ENCODE peak calls at places on chromosomes 11 and 22, in nine cellular contexts. L is heart left ventricle, C is cardiac muscle cell, O is dorsolateral prefrontal cortex, Z is SK-N-SH, U is kidney epithelial cell, E is fibroblast of lung, K is GM23248, J is lower lobe of right lung. S is an unnamed sample. For H3K27me3, the result is how much of the 10 kb centered on the place peaks cover.

GRCh38 chr11:6638437-6638836 is 17.2 kb downstream of the DCHS1 start:
- DNase-seq in C (no peak), L (no peak), K (no peak), U (no peak), O (no peak), E (no peak), Z (no peak), J (no peak), S (no peak)

GRCh38 chr11:104163100-104164027 is 583 bp downstream of the PDGFD start:
- DNase-seq in O (peak), J (no peak), E (peak), L (no peak), K (peak), U (no peak), C (peak), Z (peak), S (peak)

GRCh38 chr22:25354456-25354855 is 135.0 kb downstream of the CRYBB2 start:
- DNase-seq in J (no peak), E (no peak), U (no peak), O (no peak), K (no peak), Z (no peak), C (no peak), L (no peak), S (peak)

GRCh38 chr11:60280412-60280811 is at the start of gene MS4A4A:
- DNase-seq in Z (no peak), J (peak), K (no peak), L (no peak), O (no peak), E (no peak), C (no peak), U (no peak), S (no peak)

GRCh38 chr22:30044369-30044768 is 35.9 kb upstream of the HORMAD2 start:
- DNase-seq in Z (peak), C (no peak), O (no peak), L (no peak), E (peak), U (peak), K (peak), J (no peak), S (no peak)

GRCh38 chr22:47587361-47587760 is 824.9 kb downstream of the TBC1D22A start:
- DNase-seq in C (no peak), E (no peak), J (no peak), Z (no peak), U (no peak), L (no peak), K (no peak), O (no peak), S (no peak)

GRCh38 chr11:67410369-67410831 is 5.1 kb upstream of the CARNS1 start:
- DNase-seq in E (no peak), L (no peak), U (no peak), Z (no peak), C (no peak), J (no peak), O (peak), K (no peak), S (no peak)

GRCh38 chr11:125990244-125990643 is 44.4 kb downstream of the VSIG10L2 start:
- DNase-seq in Z (no peak), J (no peak), K (peak), O (no peak), E (peak), U (peak), L (no peak), C (no peak), S (no peak)

GRCh38 chr22:20090730-20091240 is 10.7 kb downstream of the DGCR8 start:
- DNase-seq in L (no peak), K (no peak), E (no peak), Z (no peak), O (no peak), C (no peak), U (no peak), J (peak), S (no peak)

GRCh38 chr22:40487663-40488249 is 117.4 kb downstream of the SGSM3 start:
- DNase-seq in J (no peak), Z (peak), C (no peak), O (no peak), L (no peak), E (peak), K (peak), U (no peak), S (peak)

GRCh38 chr11:87645626-87646025 is 529.6 kb downstream of the RAB38 start:
- DNase-seq in L (no peak), K (no peak), E (no peak), Z (no peak), O (no peak), U (no peak), J (no peak), C (no peak), S (no peak)

GRCh38 chr11:71977743-71978418 is 20.8 kb upstream of the IL18BP start:
- DNase-seq in L (no peak), Z (peak), U (no peak), J (no peak), E (peak), K (peak), C (peak), O (no peak), S (peak)

GRCh38 chr22:40764743-40765441 is 54.3 kb downstream of the SLC25A17 start:
- DNase-seq in K (peak), Z (no peak), O (no peak), C (no peak), J (no peak), E (no peak), L (no peak), U (no peak), S (no peak)

GRCh38 chr11:41446107-41446506 is 13.3 kb downstream of the LRRC4C start:
- DNase-seq in L (no peak), Z (no peak), E (peak), U (peak), J (no peak), K (no peak), O (no peak), C (no peak), S (no peak)

GRCh38 chr11:113242767-113243397 is 71.5 kb upstream of the TTC12 start:
- DNase-seq in E (peak), K (peak), U (no peak), L (no peak), J (no peak), O (peak), Z (no peak), C (no peak), S (no peak)

GRCh38 chr11:104570088-104570701 is 328.1 kb downstream of the CASP12 start:
- DNase-seq in Z (no peak), J (no peak), E (peak), C (no peak), L (no peak), U (no peak), K (no peak), O (no peak), S (no peak)

GRCh38 chr22:46501701-46502100 is 35.7 kb downstream of the CELSR1 start:
- DNase-seq in O (no peak), E (peak), J (no peak), K (peak), U (peak), L (no peak), C (no peak), Z (no peak), S (no peak)

GRCh38 chr11:32785262-32785661 is 9.2 kb downstream of the CCDC73 start:
- DNase-seq in J (no peak), Z (no peak), L (no peak), K (no peak), U (no peak), C (no peak), O (no peak), E (no peak), S (no peak)

GRCh38 chr11:77695417-77695816 is 57.8 kb upstream of the CLNS1A start:
- DNase-seq in O (no peak), Z (no peak), U (no peak), K (no peak), C (no peak), L (no peak), J (no peak), E (no peak), S (no peak)

GRCh38 chr11:82996966-82997606 is 74.6 kb downstream of the RAB30 start:
- DNase-seq in C (no peak), K (no peak), O (no peak), U (no peak), Z (no peak), J (no peak), E (peak), L (no peak), S (no peak)

GRCh38 chr11:108160970-108161566 is 39.7 kb downstream of the ACAT1 start:
- DNase-seq in E (no peak), Z (no peak), O (no peak), U (no peak), J (no peak), L (no peak), C (no peak), K (no peak), S (no peak)

GRCh38 chr11:59615132-59615636 is 390 bp downstream of the OSBP start:
- DNase-seq in C (no peak), L (peak), Z (no peak), E (peak), K (peak), J (peak), O (no peak), U (no peak), S (no peak)

GRCh38 chr11:42544726-42545125 is 767.1 kb upstream of the API5 start:
- DNase-seq in O (no peak), U (no peak), L (no peak), C (no peak), J (no peak), E (no peak), K (no peak), Z (no peak), S (no peak)

GRCh38 chr11:26847459-26847858 is 125.6 kb upstream of the SLC5A12 start:
- DNase-seq in J (no peak), U (no peak), E (no peak), L (no peak), C (no peak), K (peak), O (no peak), Z (no peak), S (no peak)

GRCh38 chr11:118658372-118659313 is 20.8 kb downstream of the TREH start:
- DNase-seq in L (peak), Z (no peak), E (peak), O (no peak), J (no peak), C (no peak), K (peak), U (no peak), S (peak)

DNA sequence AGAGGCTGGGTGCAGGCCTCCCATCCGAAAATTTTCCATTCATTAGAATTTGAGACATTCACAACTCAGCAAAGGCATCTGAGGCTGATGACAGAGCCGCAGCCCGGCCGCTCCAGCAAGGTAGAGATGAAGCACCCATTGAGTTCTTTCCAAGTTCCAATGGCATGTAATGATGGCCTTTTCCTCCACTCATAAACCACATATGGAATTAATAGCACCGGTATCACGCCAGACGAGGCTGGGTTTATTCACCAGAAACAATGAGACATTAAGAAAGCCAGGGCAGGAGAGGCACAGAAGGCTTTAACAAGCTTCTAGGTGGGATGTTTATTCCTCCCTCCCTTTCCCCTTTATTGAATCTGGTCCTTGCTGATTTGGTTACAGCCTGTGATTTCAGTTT is 534.4 kb downstream of the MN1 start:
- DNase-seq in C (no peak), O (no peak), E (peak), Z (peak), J (no peak), L (no peak), U (no peak), K (peak), S (no peak)
- H3K4me3 ChIP-seq in C (no peak), O (no peak), E (no peak), Z (no peak), J (no peak), L (no peak), U (no peak), K (no peak), S (no peak)

GRCh38 chr11:121112498-121113455 is 11.7 kb downstream of the TECTA start:
- DNase-seq in J (peak), O (peak), Z (peak), C (peak), K (peak), E (peak), L (peak), U (no peak), S (peak)
- H3K27me3 ChIP-seq in J (under half), O (under half), Z (under half), C (under half), K (under half), E (under half), L (under half), U (under half), S (under half)

GRCh38 chr22:24141586-24141985 is 39.7 kb upstream of the SUSD2 start:
- DNase-seq in L (no peak), E (peak), J (no peak), Z (no peak), U (no peak), K (peak), C (no peak), O (no peak), S (no peak)
- H3K4me3 ChIP-seq in L (no peak), E (no peak), J (no peak), Z (no peak), U (no peak), K (no peak), C (no peak), O (no peak), S (no peak)

GRCh38 chr11:16805942-16806341 is 67.5 kb downstream of the C11orf58 start:
- DNase-seq in E (peak), O (no peak), C (no peak), L (no peak), J (no peak), K (peak), Z (peak), U (no peak), S (no peak)
- H3K27me3 ChIP-seq in E (under half), O (under half), C (under half), L (under half), J (under half), K (under half), Z (under half), U (under half), S (under half)

DNA sequence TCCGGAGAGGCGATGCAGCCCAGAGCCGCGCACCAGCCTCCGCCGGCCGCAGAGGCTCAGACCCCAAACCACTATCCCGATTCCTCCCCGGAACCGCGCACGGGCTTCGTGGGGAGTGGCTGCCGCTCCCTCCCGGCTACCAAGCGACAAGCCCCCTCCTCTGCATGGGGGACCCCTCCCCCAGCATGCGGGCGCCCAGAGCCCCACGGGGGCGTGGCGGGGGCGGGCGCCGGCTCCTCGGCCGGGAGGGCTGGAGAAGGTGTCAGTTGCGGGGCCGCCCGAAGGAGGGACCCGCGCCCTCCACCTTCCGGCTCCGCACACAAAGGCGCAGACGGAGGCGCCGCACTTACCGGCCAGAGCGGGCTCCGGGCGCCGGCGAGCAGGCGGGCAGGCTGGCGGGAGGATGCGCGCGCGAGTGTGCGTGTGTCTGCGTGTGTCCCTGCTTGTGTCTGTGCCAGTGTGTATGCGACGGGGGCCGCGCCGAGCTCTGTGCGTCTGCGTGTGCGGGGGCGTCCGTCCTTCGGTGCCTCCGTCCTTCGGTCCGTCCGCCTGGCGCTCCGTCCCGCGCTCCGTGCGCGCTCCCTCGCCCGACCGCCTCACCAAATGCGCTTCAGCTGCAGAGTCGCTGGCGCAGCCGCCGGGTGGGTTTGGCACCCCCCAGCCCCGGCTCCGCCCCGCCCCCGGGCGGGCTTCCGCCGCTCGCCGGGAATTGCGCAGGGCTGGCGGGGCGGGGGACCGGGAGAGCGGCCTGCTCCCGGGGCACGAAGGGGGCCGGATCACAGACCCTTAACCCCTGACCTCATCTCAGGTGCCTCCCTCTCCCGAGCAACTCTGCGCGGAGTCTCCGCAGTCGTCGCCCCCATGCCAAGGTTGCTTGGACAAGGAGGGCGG is at the start of gene PTPN5:
- DNase-seq in L (peak), Z (peak), K (peak), O (peak), E (peak), U (no peak), J (no peak), C (peak), S (peak)
- H3K4me3 ChIP-seq in L (peak), Z (peak), K (peak), O (peak), E (peak), U (peak), J (peak), C (peak), S (peak)

DNA sequence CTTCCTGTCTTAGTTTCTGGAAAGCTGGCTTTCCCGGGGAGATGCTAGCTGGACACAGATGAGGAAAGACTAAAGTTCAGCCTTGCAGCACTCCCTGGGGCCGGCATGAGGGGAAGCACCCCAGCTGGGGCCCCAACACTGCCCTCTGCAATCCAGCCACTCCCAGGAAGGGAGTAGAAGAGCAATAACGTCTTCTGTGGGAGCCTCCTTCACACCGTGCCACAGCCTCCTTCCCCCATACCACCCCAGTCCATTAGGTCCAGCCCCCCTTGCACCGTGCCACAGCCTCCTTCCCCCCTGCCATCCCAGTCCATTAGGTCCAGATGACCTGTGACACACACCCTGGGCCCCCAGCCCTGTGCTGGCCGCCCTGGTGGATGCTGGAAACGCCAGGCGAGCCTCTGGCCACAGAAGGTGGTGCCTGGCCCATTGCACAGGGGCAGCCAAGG is 44.1 kb upstream of the PRDM11 start:
- DNase-seq in J (no peak), L (no peak), U (no peak), O (no peak), E (no peak), K (peak), Z (no peak), C (no peak), S (no peak)
- H3K27me3 ChIP-seq in J (under half), L (under half), U (under half), O (under half), E (under half), K (under half), Z (under half), C (under half), S (under half)

GRCh38 chr11:2926611-2927492 is 2.4 kb downstream of the PHLDA2 start:
- DNase-seq in Z (no peak), U (no peak), C (no peak), K (no peak), O (no peak), J (peak), L (peak), E (no peak), S (peak)
- H3K4me3 ChIP-seq in Z (no peak), U (no peak), C (no peak), K (peak), O (no peak), J (no peak), L (no peak), E (peak), S (no peak)